ENCODE peak calls at places on chromosomes 16 and 17, in nine cellular contexts. U is GM12865; Z is upper lobe of right lung; X is body of pancreas; J is T-cell; B is cardiac muscle cell; D is foreskin fibroblast; Y is activated T-cell treated with anti-CD3 and anti-CD28 coated beads, Interleukin-2, amount 50 U/mL, for 1 hour; N is myocyte. V is an unnamed sample.

GRCh38 chr16:15573274-15573895 is 69.6 kb downstream of the MARF1 start:
- DNase-seq in U (no peak), Z (no peak), X (no peak), J (no peak), B (no peak), D (peak; percentile 34), Y (no peak), N (no peak), V (no peak)

GRCh38 chr16:72291121-72291520 is 119.2 kb upstream of the PMFBP1 start:
- DNase-seq in U (no peak), Z (no peak), X (no peak), J (no peak), B (no peak), D (peak; percentile 70), Y (no peak), N (peak; percentile 60), V (no peak)

GRCh38 chr16:23729503-23730424 is 16.7 kb upstream of the ERN2 start:
- DNase-seq in U (no peak), Z (no peak), X (peak; percentile 10), J (no peak), B (no peak), D (peak; percentile 64), Y (no peak), N (peak; percentile 13), V (no peak)

GRCh38 chr17:16044484-16044883 is 44.9 kb downstream of the TTC19 start:
- DNase-seq in U (no peak), Z (no peak), X (no peak), J (no peak), B (no peak), D (no peak), Y (no peak), N (no peak), V (no peak)

GRCh38 chr17:76397687-76398522 is 13.5 kb downstream of the SPHK1 start:
- DNase-seq in U (peak; percentile 89), Z (peak; percentile 91), X (peak; percentile 89), J (peak; percentile 71), B (peak; percentile 90), D (peak; percentile 93), Y (peak; percentile 87), N (peak; percentile 96), V (peak; percentile 95)

GRCh38 chr16:72715267-72715666 is 332.7 kb downstream of the ZFHX3 start:
- DNase-seq in U (no peak), Z (no peak), X (no peak), J (no peak), B (no peak), D (peak; percentile 39), Y (no peak), N (peak; percentile 12), V (no peak)

GRCh38 chr16:588639-588888 is 1.3 kb upstream of the RAB40C start:
- DNase-seq in U (peak; percentile 82), Z (peak; percentile 82), X (peak; percentile 74), J (peak; percentile 66), B (peak; percentile 77), D (peak; percentile 78), Y (peak; percentile 69), N (peak; percentile 51), V (peak; percentile 74)

GRCh38 chr17:72358465-72358864 is 237.6 kb downstream of the SOX9 start:
- DNase-seq in U (no peak), Z (no peak), X (no peak), J (no peak), B (no peak), D (peak; percentile 84), Y (no peak), N (no peak), V (no peak)

GRCh38 chr17:73947281-73947975 is 256.1 kb upstream of the RPL38 start:
- DNase-seq in U (no peak), Z (no peak), X (peak; percentile 63), J (no peak), B (no peak), D (no peak), Y (no peak), N (no peak), V (no peak)

GRCh38 chr16:14298374-14299122 is 227.4 kb downstream of the MRTFB start:
- DNase-seq in U (no peak), Z (peak; percentile 49), X (no peak), J (no peak), B (no peak), D (no peak), Y (no peak), N (no peak), V (no peak)

GRCh38 chr16:23280483-23280967 is 21.6 kb upstream of the SCNN1B start:
- DNase-seq in U (no peak), Z (no peak), X (no peak), J (no peak), B (no peak), D (peak; percentile 29), Y (no peak), N (no peak), V (no peak)

GRCh38 chr17:19383681-19384470 is 3.1 kb downstream of the MFAP4 start:
- DNase-seq in U (no peak), Z (no peak), X (no peak), J (no peak), B (no peak), D (peak; percentile 68), Y (no peak), N (peak; percentile 62), V (peak; percentile 17)

GRCh38 chr16:81632392-81633146 is 146.5 kb upstream of the PLCG2 start:
- DNase-seq in U (no peak), Z (no peak), X (peak; percentile 60), J (peak; percentile 80), B (no peak), D (peak; percentile 52), Y (peak; percentile 73), N (no peak), V (peak; percentile 83)

V was measured in stimulated activated CD8-positive, alpha-beta memory T cell treated with anti-CD3 and anti-CD28 coated beads, Interleukin-4, amount 100 ng/mL, for 48 hours.